ENCODE peak calls at places on chromosomes 4 and X, in five cellular contexts. One of them, this sample, is unnamed.

GRCh38 chr4:186659936-186660335 is 63.7 kb downstream of the FAT1 start:
- DNase-seq in DMS153: no peak
- DNase-seq in SW480: no peak
- DNase-seq in NCI-H1417: no peak
- DNase-seq in CD4-positive, alpha-beta T cell: no peak
- DNase-seq in this sample: no peak

GRCh38 chrX:69025802-69026301 is 139.4 kb downstream of the PJA1 start:
- DNase-seq in DMS153: no peak
- DNase-seq in SW480: no peak
- DNase-seq in NCI-H1417: no peak
- DNase-seq in CD4-positive, alpha-beta T cell: no peak
- DNase-seq in this sample: peak; percentile 80

GRCh38 chr4:174595141-174595929 is 73.0 kb upstream of the HPGD start:
- DNase-seq in DMS153: no peak
- DNase-seq in SW480: no peak
- DNase-seq in NCI-H1417: no peak
- DNase-seq in CD4-positive, alpha-beta T cell: no peak
- DNase-seq in this sample: no peak

GRCh38 chr4:111961806-111962205 is 183.4 kb upstream of the FAM241A start:
- DNase-seq in DMS153: no peak
- DNase-seq in SW480: no peak
- DNase-seq in NCI-H1417: no peak
- DNase-seq in CD4-positive, alpha-beta T cell: no peak
- DNase-seq in this sample: peak; percentile 31

GRCh38 chr4:6748286-6748685 is 32.3 kb downstream of the BLOC1S4 start:
- DNase-seq in DMS153: no peak
- DNase-seq in SW480: no peak
- DNase-seq in NCI-H1417: no peak
- DNase-seq in CD4-positive, alpha-beta T cell: no peak
- DNase-seq in this sample: no peak

GRCh38 chrX:50903387-50904027 is 7.0 kb upstream of the BMP15 start:
- DNase-seq in DMS153: no peak
- DNase-seq in SW480: peak; percentile 54
- DNase-seq in NCI-H1417: peak; percentile 26
- DNase-seq in CD4-positive, alpha-beta T cell: no peak
- DNase-seq in this sample: peak; percentile 32

GRCh38 chr4:38819569-38819968 is 15.0 kb upstream of the TLR1 start:
- DNase-seq in DMS153: no peak
- DNase-seq in SW480: no peak
- DNase-seq in NCI-H1417: no peak
- DNase-seq in CD4-positive, alpha-beta T cell: no peak
- DNase-seq in this sample: peak; percentile 7

GRCh38 chrX:43876680-43877079 is 5.6 kb downstream of the MAOB start:
- DNase-seq in DMS153: no peak
- DNase-seq in SW480: no peak
- DNase-seq in NCI-H1417: no peak
- DNase-seq in CD4-positive, alpha-beta T cell: no peak
- DNase-seq in this sample: no peak

GRCh38 chr4:108337923-108338322 is 169.2 kb upstream of the LEF1 start:
- DNase-seq in DMS153: peak; percentile 12
- DNase-seq in SW480: no peak
- DNase-seq in NCI-H1417: no peak
- DNase-seq in CD4-positive, alpha-beta T cell: no peak
- DNase-seq in this sample: peak; percentile 54

GRCh38 chr4:153294631-153295030 is 49.9 kb upstream of the MND1 start:
- DNase-seq in DMS153: no peak
- DNase-seq in SW480: no peak
- DNase-seq in NCI-H1417: peak; percentile 34
- DNase-seq in CD4-positive, alpha-beta T cell: no peak
- DNase-seq in this sample: no peak

GRCh38 chr4:161655148-161655547 is 508.7 kb downstream of the FSTL5 start:
- DNase-seq in DMS153: no peak
- DNase-seq in SW480: no peak
- DNase-seq in NCI-H1417: no peak
- DNase-seq in CD4-positive, alpha-beta T cell: no peak
- DNase-seq in this sample: no peak

GRCh38 chrX:43878902-43879526 is 3.2 kb downstream of the MAOB start:
- DNase-seq in DMS153: no peak
- DNase-seq in SW480: no peak
- DNase-seq in NCI-H1417: no peak
- DNase-seq in CD4-positive, alpha-beta T cell: no peak
- DNase-seq in this sample: no peak

GRCh38 chr4:102736636-102737549 is 23.9 kb downstream of the MANBA start:
- DNase-seq in DMS153: peak; percentile 46
- DNase-seq in SW480: no peak
- DNase-seq in NCI-H1417: peak; percentile 86
- DNase-seq in CD4-positive, alpha-beta T cell: no peak
- DNase-seq in this sample: no peak

GRCh38 chr4:33160126-33160525 is 2440.0 kb downstream of the PCDH7 start:
- DNase-seq in DMS153: no peak
- DNase-seq in SW480: no peak
- DNase-seq in NCI-H1417: peak; percentile 24
- DNase-seq in CD4-positive, alpha-beta T cell: no peak
- DNase-seq in this sample: peak; percentile 10

GRCh38 chr4:68953056-68953455 is 1.5 kb upstream of the UGT2A3 start:
- DNase-seq in DMS153: no peak
- DNase-seq in SW480: no peak
- DNase-seq in NCI-H1417: no peak
- DNase-seq in CD4-positive, alpha-beta T cell: no peak
- DNase-seq in this sample: no peak

GRCh38 chrX:8607326-8607725 is 124.6 kb downstream of the ANOS1 start:
- DNase-seq in DMS153: no peak
- DNase-seq in SW480: peak; percentile 2
- DNase-seq in NCI-H1417: no peak
- DNase-seq in CD4-positive, alpha-beta T cell: no peak
- DNase-seq in this sample: peak; percentile 61

GRCh38 chr4:40325406-40326019 is 9.6 kb upstream of the CHRNA9 start:
- DNase-seq in DMS153: no peak
- DNase-seq in SW480: peak; percentile 64
- DNase-seq in NCI-H1417: peak; percentile 80
- DNase-seq in CD4-positive, alpha-beta T cell: peak; percentile 46
- DNase-seq in this sample: peak; percentile 56

GRCh38 chrX:147498796-147499195 is 412.9 kb upstream of the FMR1 start:
- DNase-seq in DMS153: no peak
- DNase-seq in SW480: no peak
- DNase-seq in NCI-H1417: no peak
- DNase-seq in CD4-positive, alpha-beta T cell: no peak
- DNase-seq in this sample: no peak

GRCh38 chr4:16136321-16136720 is 52.5 kb upstream of the PROM1 start:
- DNase-seq in DMS153: no peak
- DNase-seq in SW480: no peak
- DNase-seq in NCI-H1417: no peak
- DNase-seq in CD4-positive, alpha-beta T cell: no peak
- DNase-seq in this sample: no peak

GRCh38 chr4:40525811-40526598 is 103.7 kb downstream of the RBM47 start:
- DNase-seq in DMS153: no peak
- DNase-seq in SW480: no peak
- DNase-seq in NCI-H1417: no peak
- DNase-seq in CD4-positive, alpha-beta T cell: no peak
- DNase-seq in this sample: peak; percentile 73

GRCh38 chr4:183326853-183327252 is 4.6 kb upstream of the CLDN24 start:
- DNase-seq in DMS153: no peak
- DNase-seq in SW480: no peak
- DNase-seq in NCI-H1417: peak; percentile 21
- DNase-seq in CD4-positive, alpha-beta T cell: no peak
- DNase-seq in this sample: peak; percentile 68

GRCh38 chrX:138858946-138859345 is 147.4 kb upstream of the FGF13 start:
- DNase-seq in DMS153: no peak
- DNase-seq in SW480: no peak
- DNase-seq in NCI-H1417: no peak
- DNase-seq in CD4-positive, alpha-beta T cell: no peak
- DNase-seq in this sample: peak; percentile 1

GRCh38 chr4:140367738-140368137 is 5.7 kb upstream of the SCOC start:
- DNase-seq in DMS153: no peak
- DNase-seq in SW480: no peak
- DNase-seq in NCI-H1417: no peak
- DNase-seq in CD4-positive, alpha-beta T cell: no peak
- DNase-seq in this sample: peak; percentile 75

GRCh38 chrX:44144491-44144890 is 171.3 kb upstream of the NDP start:
- DNase-seq in DMS153: no peak
- DNase-seq in SW480: no peak
- DNase-seq in NCI-H1417: no peak
- DNase-seq in CD4-positive, alpha-beta T cell: no peak
- DNase-seq in this sample: no peak

GRCh38 chr4:6925357-6925836 is 15.8 kb downstream of the TBC1D14 start:
- DNase-seq in DMS153: no peak
- DNase-seq in SW480: no peak
- DNase-seq in NCI-H1417: no peak
- DNase-seq in CD4-positive, alpha-beta T cell: no peak
- DNase-seq in this sample: no peak

GRCh38 chr4:113768952-113769351 is 7.4 kb upstream of the CAMK2D start:
- DNase-seq in DMS153: no peak
- DNase-seq in SW480: no peak
- DNase-seq in NCI-H1417: no peak
- DNase-seq in CD4-positive, alpha-beta T cell: no peak
- DNase-seq in this sample: no peak

GRCh38 chr4:2825740-2826139 is 17.9 kb upstream of the ADD1 start:
- DNase-seq in DMS153: no peak
- DNase-seq in SW480: no peak
- DNase-seq in NCI-H1417: no peak
- DNase-seq in CD4-positive, alpha-beta T cell: no peak
- DNase-seq in this sample: no peak

GRCh38 chr4:105140684-105141490 is 5.8 kb upstream of the TET2 start:
- DNase-seq in DMS153: no peak
- DNase-seq in SW480: peak; percentile 11
- DNase-seq in NCI-H1417: peak; percentile 14
- DNase-seq in CD4-positive, alpha-beta T cell: no peak
- DNase-seq in this sample: no peak

This sample was measured in HT1080.